ENCODE peak calls at places on chromosomes 16 and 17, in ten cellular contexts. C is fibroblast of pulmonary artery; W is CD4-positive, CD25-positive, alpha-beta regulatory T cell; X is Peyer's patch; D is stomach; R is neural progenitor cell; J is HL-60; Q is cardiac muscle cell; P is AG10803; S is naive thymus-derived CD4-positive, alpha-beta T cell. L is an unnamed sample.

GRCh38 chr17:8014558-8014850 is 12.1 kb downstream of the GUCY2D start:
- DNase-seq in D (no peak), J (no peak), P (no peak), W (no peak), S (no peak), X (no peak), C (no peak), R (no peak), Q (no peak), L (no peak)

GRCh38 chr17:29588017-29588557 is 1.4 kb downstream of the GIT1 start:
- DNase-seq in D (no peak), C (no peak), Q (no peak), P (no peak), X (no peak), J (no peak), R (peak), W (no peak), S (no peak), L (peak)

GRCh38 chr16:85395913-85396878 is 216.9 kb upstream of the GSE1 start:
- DNase-seq in J (no peak), P (peak), X (no peak), Q (peak), S (no peak), R (no peak), C (peak), D (no peak), W (no peak), L (no peak)

GRCh38 chr16:60142991-60143705 is 1409.0 kb upstream of the GOT2 start:
- DNase-seq in J (no peak), X (no peak), W (no peak), D (no peak), R (no peak), S (no peak), P (peak), C (peak), Q (no peak), L (no peak)

GRCh38 chr17:42920922-42921321 is 20.3 kb downstream of the G6PC1 start:
- DNase-seq in P (no peak), J (no peak), X (no peak), R (no peak), S (no peak), Q (peak), W (no peak), D (peak), C (peak), L (no peak)

GRCh38 chr17:45018514-45019176 is 32.8 kb downstream of the DCAKD start:
- DNase-seq in S (no peak), Q (peak), X (no peak), C (no peak), D (no peak), J (no peak), P (peak), R (peak), W (no peak), L (no peak)

GRCh38 chr16:25151996-25152395 is 40.5 kb downstream of the LCMT1 start:
- DNase-seq in R (no peak), C (peak), P (peak), S (no peak), W (no peak), J (no peak), D (no peak), X (no peak), Q (peak), L (no peak)

GRCh38 chr17:77312786-77313599 is 172.2 kb downstream of the SEC14L1 start:
- DNase-seq in W (no peak), J (no peak), X (no peak), R (peak), Q (peak), S (no peak), P (peak), C (peak), D (peak), L (no peak)

GRCh38 chr17:47267354-47267828 is 13.8 kb downstream of the ITGB3 start:
- DNase-seq in W (no peak), R (no peak), S (no peak), P (peak), C (peak), X (no peak), Q (peak), J (no peak), D (no peak), L (no peak)

GRCh38 chr16:8380311-8380710 is 210.0 kb downstream of the TMEM114 start:
- DNase-seq in S (no peak), R (peak), P (no peak), Q (no peak), X (no peak), W (no peak), C (no peak), D (no peak), J (no peak), L (no peak)

GRCh38 chr17:67013891-67014290 is 30.5 kb upstream of the CACNG1 start:
- DNase-seq in C (no peak), D (no peak), X (no peak), P (no peak), R (no peak), Q (no peak), J (no peak), S (no peak), W (no peak), L (no peak)

GRCh38 chr16:20410153-20410723 is 904 bp downstream of the ACSM5 start:
- DNase-seq in C (no peak), D (no peak), P (no peak), W (no peak), R (no peak), X (no peak), S (no peak), J (peak), Q (peak), L (no peak)

GRCh38 chr17:81487487-81488275 is 24.9 kb downstream of the ACTG1 start:
- DNase-seq in R (peak), C (peak), S (peak), J (no peak), Q (peak), X (peak), D (peak), W (peak), P (peak), L (no peak)

GRCh38 chr16:49617016-49617569 is 238.8 kb downstream of the ZNF423 start:
- DNase-seq in P (no peak), W (no peak), C (no peak), D (no peak), S (no peak), J (no peak), X (no peak), R (no peak), Q (no peak), L (no peak)

GRCh38 chr16:77307764-77308561 is 108.8 kb downstream of the SYCE1L start:
- DNase-seq in W (no peak), Q (peak), S (no peak), C (peak), D (no peak), P (peak), X (no peak), J (no peak), R (no peak), L (no peak)

GRCh38 chr17:19447085-19447583 is 36.1 kb downstream of the RNF112 start:
- DNase-seq in J (no peak), R (peak), C (peak), X (peak), S (peak), P (peak), Q (peak), D (peak), W (peak), L (peak)

GRCh38 chr17:76314392-76315227 is 6.5 kb upstream of the QRICH2 start:
- DNase-seq in W (no peak), C (peak), X (no peak), P (no peak), Q (peak), R (no peak), S (no peak), J (no peak), D (no peak), L (no peak)

GRCh38 chr16:3971261-3971660 is 90.7 kb upstream of the CREBBP start:
- DNase-seq in W (no peak), R (no peak), D (no peak), C (peak), J (no peak), X (no peak), Q (peak), S (no peak), P (peak), L (no peak)

GRCh38 chr17:80086081-80086480 is 15.3 kb upstream of the GAA start:
- DNase-seq in Q (no peak), J (no peak), C (no peak), W (no peak), D (no peak), S (no peak), P (no peak), R (no peak), X (no peak), L (peak)

GRCh38 chr17:45115871-45116270 is 16.4 kb downstream of the PLCD3 start:
- DNase-seq in Q (no peak), W (no peak), J (no peak), C (no peak), X (no peak), R (no peak), P (no peak), D (no peak), S (no peak), L (no peak)

GRCh38 chr17:26731005-26731921 is 562.7 kb upstream of the WSB1 start:
- DNase-seq in J (no peak), D (no peak), X (no peak), R (no peak), P (no peak), S (no peak), C (no peak), Q (no peak), W (no peak), L (no peak)

GRCh38 chr16:69859105-69859969 is 91.8 kb upstream of the CLEC18A start:
- DNase-seq in P (no peak), Q (no peak), C (no peak), S (no peak), J (no peak), D (peak), W (no peak), X (no peak), R (peak), L (peak)

GRCh38 chr16:19853132-19853972 is 31.3 kb downstream of the GPRC5B start:
- DNase-seq in S (no peak), W (no peak), P (no peak), R (no peak), D (no peak), Q (no peak), J (no peak), C (no peak), X (no peak), L (no peak)

GRCh38 chr17:68580236-68580903 is 20.8 kb downstream of the FAM20A start:
- DNase-seq in P (peak), D (no peak), R (no peak), J (peak), S (no peak), X (no peak), Q (peak), C (peak), W (no peak), L (no peak)

GRCh38 chr17:80639658-80640057 is 95.0 kb downstream of the RPTOR start:
- DNase-seq in D (no peak), Q (no peak), R (no peak), S (no peak), X (no peak), W (no peak), J (no peak), C (no peak), P (no peak), L (peak)

GRCh38 chr16:361341-361871 is 8.9 kb upstream of the AXIN1 start:
- DNase-seq in C (no peak), D (no peak), X (no peak), S (no peak), W (no peak), J (no peak), Q (no peak), R (peak), P (no peak), L (peak)

GRCh38 chr17:9912146-9913099 is 7.4 kb upstream of the RCVRN start:
- DNase-seq in X (no peak), C (no peak), D (no peak), R (no peak), J (no peak), S (no peak), W (no peak), P (no peak), Q (no peak), L (no peak)

GRCh38 chr16:29926675-29927522 is 873 bp upstream of the KCTD13 start:
- DNase-seq in P (peak), D (no peak), Q (no peak), X (no peak), W (no peak), S (no peak), C (no peak), J (no peak), R (no peak), L (no peak)

GRCh38 chr17:49388290-49388640 is 26.2 kb upstream of the ZNF652 start:
- DNase-seq in W (peak), P (no peak), R (no peak), D (no peak), S (peak), Q (no peak), C (no peak), J (no peak), X (peak), L (no peak)
- H3K4me3 ChIP-seq in W (peak), P (no peak), R (no peak), D (no peak), S (peak), Q (no peak), C (no peak), J (no peak), X (no peak), L (no peak)

GRCh38 chr16:13988038-13988437 is 68.1 kb downstream of the ERCC4 start:
- DNase-seq in S (no peak), P (no peak), Q (no peak), J (no peak), W (no peak), R (no peak), C (no peak), X (no peak), D (no peak), L (no peak)

GRCh38 chr16:13984794-13985193 is 64.8 kb downstream of the ERCC4 start:
- DNase-seq in P (no peak), C (no peak), R (no peak), Q (no peak), X (no peak), W (no peak), S (no peak), J (no peak), D (no peak), L (no peak)

GRCh38 chr16:13982446-13982845 is 62.5 kb downstream of the ERCC4 start:
- DNase-seq in J (no peak), S (no peak), R (no peak), C (peak), D (no peak), Q (peak), W (no peak), P (peak), X (no peak), L (no peak)

DNA sequence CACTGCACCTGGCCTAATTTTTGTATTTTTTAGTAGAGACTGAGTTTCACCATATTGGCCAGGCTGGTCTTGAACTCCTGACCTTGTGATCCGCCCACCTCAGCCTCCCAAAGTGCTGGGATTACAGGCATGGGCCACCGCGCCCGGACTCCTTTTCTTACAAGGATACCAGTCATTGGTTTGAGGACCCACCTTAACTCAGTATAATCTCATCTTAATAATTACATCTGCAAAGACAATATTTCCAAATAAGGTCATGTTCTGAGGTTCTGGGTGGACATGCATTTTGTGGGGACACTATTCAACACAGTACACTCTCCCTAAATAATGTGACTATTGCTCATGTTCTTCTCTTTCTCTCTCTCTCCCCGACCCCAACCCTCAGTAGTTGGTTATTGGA is 63.7 kb downstream of the ERCC4 start:
- DNase-seq in Q (no peak), S (no peak), P (no peak), X (no peak), W (no peak), D (no peak), R (no peak), J (no peak), C (no peak), L (no peak)
- H3K4me3 ChIP-seq in Q (no peak), S (no peak), P (no peak), X (no peak), W (no peak), D (no peak), R (no peak), J (no peak), C (no peak), L (no peak)

DNA sequence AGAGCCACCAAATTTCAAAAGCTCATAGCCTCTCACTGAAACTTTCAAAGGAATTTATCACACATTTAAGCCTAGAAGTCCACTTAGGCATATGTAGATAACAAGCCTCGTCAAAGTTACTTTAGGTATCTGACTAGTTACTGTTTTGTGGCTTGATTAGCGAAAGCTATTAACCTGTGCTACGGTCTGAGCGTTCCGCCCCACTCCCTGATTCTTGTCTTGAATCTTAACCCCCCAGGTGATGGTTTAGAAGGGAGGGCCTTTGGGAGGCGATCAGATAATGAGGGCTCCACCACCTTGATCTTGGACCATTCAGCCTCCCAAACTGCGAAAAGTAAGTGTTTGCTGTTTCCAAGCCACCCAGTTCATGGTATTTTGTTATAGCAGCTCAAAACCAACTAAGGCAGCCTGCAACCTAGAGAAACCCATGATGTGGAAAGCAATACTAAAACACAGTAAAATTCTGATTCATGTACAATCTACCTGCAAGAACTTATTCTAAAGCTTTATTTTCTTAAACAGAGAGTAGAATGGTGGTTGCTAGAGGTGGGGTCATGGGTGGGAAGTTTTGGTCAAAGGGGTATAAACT is 7.1 kb downstream of the HSDL1 start:
- DNase-seq in P (no peak), R (no peak), J (no peak), X (no peak), Q (no peak), S (no peak), D (no peak), W (no peak), C (no peak), L (no peak)
- H3K4me3 ChIP-seq in P (no peak), R (no peak), J (no peak), X (no peak), Q (peak), S (no peak), D (no peak), W (no peak), C (no peak), L (no peak)

DNA sequence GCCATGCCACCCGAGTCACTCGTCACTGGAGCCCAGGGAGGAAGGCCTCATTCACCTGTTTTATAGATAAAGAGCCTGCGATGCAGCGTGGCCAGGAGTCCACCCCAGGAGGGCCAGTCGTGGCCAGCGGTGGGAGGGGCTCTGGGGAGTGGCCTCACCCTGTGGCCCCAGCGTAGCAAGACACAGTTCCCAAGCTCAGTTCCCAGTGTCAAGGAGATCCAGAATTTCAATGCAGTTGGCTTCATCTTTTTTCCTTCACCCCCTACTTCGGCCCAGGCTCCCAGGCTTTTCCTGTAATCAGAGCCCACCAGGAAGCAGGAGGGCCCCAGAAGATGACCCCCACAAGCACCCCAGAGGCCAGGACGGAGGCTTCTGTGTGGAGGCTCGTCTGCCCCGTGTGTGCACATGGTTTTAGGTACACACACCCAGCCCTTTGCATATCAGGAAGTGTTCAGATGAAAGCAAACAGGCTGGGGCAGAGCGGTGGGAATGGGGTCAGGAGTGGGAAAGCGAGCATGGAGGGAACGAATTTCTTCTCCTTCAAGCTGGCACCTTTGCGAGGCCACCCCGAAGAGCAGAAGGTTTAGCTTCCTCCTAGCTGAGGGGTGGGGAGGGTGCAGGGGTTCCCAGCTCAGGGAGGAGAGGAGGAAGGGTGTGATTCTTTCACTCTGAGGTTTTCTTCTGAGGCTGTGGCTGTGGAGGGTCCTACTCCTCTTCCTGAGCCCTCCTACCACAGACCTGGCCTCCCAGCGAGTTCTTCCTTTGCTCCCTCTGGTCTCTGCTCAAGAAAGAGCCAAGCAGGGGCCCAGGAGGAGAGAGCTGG is 83.7 kb downstream of the ABR start:
- DNase-seq in J (no peak), X (no peak), S (no peak), D (peak), C (no peak), P (no peak), R (no peak), W (no peak), Q (no peak), L (no peak)
- H3K4me3 ChIP-seq in J (no peak), X (no peak), S (no peak), D (no peak), C (no peak), P (no peak), R (no peak), W (no peak), Q (no peak), L (no peak)

GRCh38 chr16:23303685-23304084 is 1.6 kb downstream of the SCNN1B start:
- DNase-seq in W (no peak), J (no peak), D (no peak), S (no peak), X (no peak), P (no peak), Q (no peak), C (no peak), R (no peak), L (no peak)

GRCh38 chr16:23304620-23305019 is 2.5 kb downstream of the SCNN1B start:
- DNase-seq in P (no peak), D (no peak), X (no peak), S (no peak), C (no peak), R (no peak), J (no peak), Q (no peak), W (no peak), L (no peak)

GRCh38 chr16:23301251-23302044 is 654 bp upstream of the SCNN1B start:
- DNase-seq in Q (no peak), P (no peak), W (no peak), X (no peak), D (no peak), J (no peak), S (no peak), R (no peak), C (no peak), L (no peak)

GRCh38 chr16:23298290-23298689 is 3.8 kb upstream of the SCNN1B start:
- DNase-seq in Q (no peak), D (no peak), P (no peak), W (no peak), X (no peak), R (no peak), J (no peak), C (no peak), S (no peak), L (peak)

DNA sequence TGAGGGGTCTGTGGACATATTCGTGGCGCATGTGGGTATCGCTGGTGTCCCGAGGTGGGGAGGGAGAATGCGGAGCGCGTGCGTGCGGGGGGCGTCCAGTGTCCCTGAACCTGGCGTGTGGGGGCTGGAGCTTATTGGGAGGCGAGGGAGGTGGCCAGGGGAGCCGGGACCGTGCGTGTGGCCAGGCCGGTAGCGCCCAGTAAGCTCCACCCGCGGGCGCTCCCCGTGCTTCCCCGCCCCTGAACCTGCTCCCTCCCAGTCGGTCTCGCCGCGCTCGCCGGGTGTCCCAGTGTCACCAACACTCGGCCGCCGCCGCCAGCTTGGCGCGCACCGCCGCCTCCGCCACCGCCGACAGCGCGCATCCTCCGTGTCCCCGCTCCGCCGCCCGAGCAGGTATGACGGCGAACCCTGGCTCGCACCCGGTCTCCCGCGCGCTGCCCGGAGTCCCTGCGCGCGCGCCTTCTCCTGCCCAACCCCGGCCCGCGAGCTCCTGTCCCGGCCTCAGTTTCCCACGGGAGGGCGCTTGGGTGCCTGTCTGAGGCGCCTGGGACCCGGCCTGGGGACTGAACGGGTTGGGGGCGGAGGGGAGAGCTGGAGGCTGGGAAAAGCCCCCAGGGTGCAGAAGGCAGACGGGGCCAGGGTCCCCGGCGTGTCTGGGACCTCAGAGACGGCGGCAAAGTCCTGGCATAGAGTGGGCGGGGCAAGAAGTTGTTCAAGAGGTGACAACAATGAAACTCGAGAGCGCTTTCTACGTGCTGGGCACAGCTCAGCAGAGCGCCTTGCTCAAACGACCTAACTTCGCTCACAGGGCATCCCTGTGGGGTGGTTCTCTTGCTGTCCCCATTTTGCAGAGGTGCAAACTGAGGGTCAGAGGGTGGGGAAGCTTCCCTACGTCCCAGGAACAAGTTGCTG is at the start of gene SCNN1B:
- DNase-seq in J (no peak), S (no peak), Q (no peak), D (peak), P (no peak), R (peak), W (no peak), X (no peak), C (no peak), L (no peak)
- H3K4me3 ChIP-seq in J (no peak), S (no peak), Q (peak), D (peak), P (no peak), R (peak), W (no peak), X (peak), C (no peak), L (no peak)

L was measured in Karpas-422.